ENCODE peak calls at places on chromosome 18, in seven cellular contexts. S, I, C, L, W, K and J are unnamed samples.

GRCh38 chr18:48871391-48872166 is 79.2 kb downstream of the SMAD7 start:
- DNase-seq in S (no peak), I (no peak), C (no peak), L (no peak), W (no peak), K (no peak), J (no peak)

GRCh38 chr18:27863780-27864430 is 313.0 kb downstream of the CDH2 start:
- DNase-seq in S (no peak), I (no peak), C (no peak), L (no peak), W (no peak), K (no peak), J (no peak)

GRCh38 chr18:59917422-59917821 is 17.6 kb downstream of the PMAIP1 start:
- DNase-seq in S (no peak), I (peak; percentile 48), C (peak; percentile 43), L (no peak), W (no peak), K (no peak), J (no peak)

GRCh38 chr18:44937985-44938384 is 257.3 kb downstream of the SETBP1 start:
- DNase-seq in S (no peak), I (no peak), C (no peak), L (no peak), W (no peak), K (no peak), J (peak; percentile 54)

GRCh38 chr18:6374935-6375529 is 39.7 kb downstream of the L3MBTL4 start:
- DNase-seq in S (no peak), I (no peak), C (no peak), L (peak; percentile 51), W (no peak), K (no peak), J (no peak)

GRCh38 chr18:6614952-6615351 is 114.6 kb upstream of the ARHGAP28 start:
- DNase-seq in S (no peak), I (no peak), C (no peak), L (no peak), W (no peak), K (no peak), J (no peak)

GRCh38 chr18:38330573-38330972 is 765.0 kb upstream of the CELF4 start:
- DNase-seq in S (no peak), I (no peak), C (no peak), L (no peak), W (no peak), K (no peak), J (no peak)

GRCh38 chr18:68928762-68929675 is 131.1 kb downstream of the CCDC102B start:
- DNase-seq in S (no peak), I (no peak), C (no peak), L (no peak), W (no peak), K (no peak), J (no peak)

GRCh38 chr18:26407721-26408601 is 140.4 kb downstream of the KCTD1 start:
- DNase-seq in S (no peak), I (no peak), C (no peak), L (no peak), W (no peak), K (no peak), J (no peak)

GRCh38 chr18:35134190-35134730 is 93.0 kb downstream of the MAPRE2 start:
- DNase-seq in S (no peak), I (no peak), C (no peak), L (no peak), W (no peak), K (no peak), J (no peak)

GRCh38 chr18:49880656-49881055 is 67.3 kb upstream of the ACAA2 start:
- DNase-seq in S (no peak), I (peak; percentile 47), C (no peak), L (no peak), W (no peak), K (no peak), J (no peak)

GRCh38 chr18:13442451-13442850 is 223.9 kb downstream of the LDLRAD4 start:
- DNase-seq in S (no peak), I (no peak), C (no peak), L (no peak), W (no peak), K (no peak), J (no peak)

GRCh38 chr18:48859311-48860275 is 91.2 kb downstream of the SMAD7 start:
- DNase-seq in S (no peak), I (no peak), C (peak; percentile 66), L (no peak), W (no peak), K (no peak), J (peak; percentile 92)

GRCh38 chr18:57185434-57185833 is 38.5 kb downstream of the BOD1L2 start:
- DNase-seq in S (no peak), I (no peak), C (no peak), L (no peak), W (no peak), K (no peak), J (no peak)

GRCh38 chr18:10715791-10716190 is 190.0 kb downstream of the NAPG start:
- DNase-seq in S (no peak), I (no peak), C (no peak), L (no peak), W (no peak), K (no peak), J (no peak)

GRCh38 chr18:70075906-70076305 is 128.2 kb upstream of the CD226 start:
- DNase-seq in S (no peak), I (no peak), C (no peak), L (no peak), W (no peak), K (no peak), J (no peak)

GRCh38 chr18:75248426-75249191 is 38.0 kb downstream of the TSHZ1 start:
- DNase-seq in S (no peak), I (no peak), C (no peak), L (no peak), W (no peak), K (no peak), J (no peak)

DNA sequence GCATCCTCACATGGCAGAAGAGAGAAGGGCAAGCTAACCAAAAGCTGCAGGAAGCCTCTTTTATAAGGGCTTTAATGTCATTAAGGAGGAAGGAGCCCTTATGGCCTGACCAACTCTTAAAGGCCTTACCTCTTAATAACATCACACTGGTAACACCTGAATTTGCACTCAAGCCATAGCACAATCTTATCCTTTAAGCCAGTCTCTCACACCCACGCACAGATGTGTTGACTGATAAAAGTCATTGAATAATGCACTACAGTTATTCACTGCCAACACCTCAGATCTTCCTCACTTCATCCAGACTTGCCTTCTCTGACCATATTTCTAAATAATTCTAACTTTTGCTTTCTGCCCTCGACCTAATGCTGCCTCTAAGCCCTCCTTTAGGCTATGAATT is 516.8 kb downstream of the ADCYAP1 start:
- DNase-seq in S (no peak), I (peak; percentile 22), C (no peak), L (no peak), W (no peak), K (no peak), J (no peak)
- TF ChIP-seq SIN3A in S (no peak), I (no peak), C (no peak), L (no peak), W (no peak), K (no peak), J (no peak)

GRCh38 chr18:77113361-77114069 is 19.1 kb downstream of the MBP start:
- DNase-seq in S (no peak), I (no peak), C (peak; percentile 35), L (no peak), W (no peak), K (no peak), J (no peak)

GRCh38 chr18:77115461-77115907 is 17.1 kb downstream of the MBP start:
- DNase-seq in S (no peak), I (no peak), C (no peak), L (no peak), W (no peak), K (no peak), J (no peak)

GRCh38 chr18:77116201-77117080 is 16.1 kb downstream of the MBP start:
- DNase-seq in S (no peak), I (no peak), C (no peak), L (no peak), W (no peak), K (no peak), J (no peak)

GRCh38 chr18:77114070-77114563 is 18.5 kb downstream of the MBP start:
- DNase-seq in S (no peak), I (no peak), C (no peak), L (no peak), W (no peak), K (no peak), J (no peak)

DNA sequence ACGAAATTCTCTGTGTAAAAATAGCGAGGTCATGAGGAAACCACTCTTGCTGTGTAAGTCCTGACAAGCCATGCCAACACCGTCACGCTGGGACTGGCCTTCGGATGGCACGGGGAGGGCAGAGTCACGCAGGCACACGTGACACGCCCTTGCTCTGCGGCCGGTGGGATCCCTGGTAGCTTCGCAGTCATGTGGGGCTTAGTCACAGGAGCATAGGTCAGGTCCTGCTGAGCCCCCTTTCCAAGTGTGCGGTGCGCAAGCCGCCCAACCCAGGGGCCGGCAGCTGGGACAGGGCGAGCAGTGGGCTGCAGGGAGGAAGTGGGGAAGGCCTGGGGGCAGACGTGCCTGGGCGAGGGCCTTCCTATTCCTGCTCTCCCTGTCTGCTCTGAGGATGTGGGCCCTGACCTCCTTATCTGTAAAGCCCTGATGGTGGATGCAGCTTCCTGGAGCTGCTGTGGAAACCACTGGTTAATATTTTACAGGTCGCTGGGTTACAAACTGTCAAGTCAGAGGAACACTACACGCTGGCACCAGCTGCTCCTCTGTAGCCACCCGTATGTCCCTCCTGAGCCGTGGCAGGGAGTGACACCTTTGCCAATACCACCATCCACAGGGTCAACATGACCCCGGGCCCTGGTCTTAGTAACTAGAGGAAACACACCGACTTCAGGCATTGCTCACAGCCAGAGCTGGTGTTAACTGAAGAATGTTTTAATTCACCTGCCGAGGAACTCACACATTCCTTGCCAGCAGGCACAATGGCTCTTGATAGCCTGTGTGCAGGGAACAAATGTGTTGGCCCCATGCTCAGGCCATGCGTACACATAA is 17.8 kb downstream of the MBP start:
- DNase-seq in S (no peak), I (peak; percentile 15), C (peak; percentile 43), L (peak; percentile 93), W (no peak), K (no peak), J (no peak)
- H3K4me1 ChIP-seq in S (peaks cover 6% of the 10 kb centered on the region), I (peaks cover 5% of the 10 kb centered on the region), C (no peaks in the 10 kb centered on the region), L (peaks cover 54% of the 10 kb centered on the region), W (peaks cover 4% of the 10 kb centered on the region), K (peaks cover 76% of the 10 kb centered on the region), J (peaks cover 4% of the 10 kb centered on the region)

DNA sequence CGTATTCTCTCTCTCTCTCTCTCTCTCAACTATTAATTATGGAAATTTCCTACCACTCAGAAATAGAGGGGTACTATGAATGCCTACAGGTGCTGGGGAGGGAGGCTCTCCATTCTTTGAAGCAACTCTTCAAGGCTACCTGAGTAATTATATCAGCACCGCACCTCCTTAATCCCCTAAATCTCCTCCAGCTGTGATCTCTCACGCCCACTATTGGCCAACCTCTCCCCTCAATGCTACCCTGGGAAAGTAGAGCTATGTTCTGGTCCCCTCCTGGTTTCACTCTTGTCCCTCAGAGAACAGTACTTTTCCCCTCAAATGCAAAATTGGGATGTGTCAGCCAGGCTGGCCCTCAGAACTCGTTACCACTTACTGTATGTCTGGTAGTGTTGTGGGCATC is 1.6 kb downstream of the MOCOS start:
- DNase-seq in S (no peak), I (peak; percentile 31), C (peak; percentile 45), L (no peak), W (no peak), K (no peak), J (no peak)
- TF ChIP-seq SIN3A in S (no peak), I (no peak), C (no peak), L (no peak), W (no peak), K (no peak), J (no peak)

GRCh38 chr18:9113468-9114149 is 11.1 kb downstream of the NDUFV2 start:
- DNase-seq in S (no peak), I (no peak), C (no peak), L (no peak), W (no peak), K (no peak), J (no peak)
- H3K4me1 ChIP-seq in S (peaks cover 29% of the 10 kb centered on the region), I (peaks cover 11% of the 10 kb centered on the region), C (no peaks in the 10 kb centered on the region), L (peaks cover 73% of the 10 kb centered on the region), W (peaks cover 20% of the 10 kb centered on the region), K (peaks cover 40% of the 10 kb centered on the region), J (peaks cover 13% of the 10 kb centered on the region)

GRCh38 chr18:31417850-31418249 is 29.7 kb upstream of the DSG3 start:
- DNase-seq in S (no peak), I (no peak), C (no peak), L (no peak), W (no peak), K (no peak), J (no peak)
- TF ChIP-seq SIN3A in S (no peak), I (no peak), C (no peak), L (no peak), W (no peak), K (no peak), J (no peak)